ENCODE peak calls at places on chromosomes 6 and 20, in eight cellular contexts. U is breast epithelium, A is GM12865, G is heart right ventricle, F is SK-N-SH, Y is cardiac fibroblast, B is choroid plexus epithelial cell, H is lower leg skin. V is an unnamed sample.

GRCh38 chr6:118931436-118931835 is 3.5 kb downstream of the MCM9 start:
- DNase-seq in F (no peak), U (no peak), Y (no peak), H (no peak), B (no peak), A (no peak), G (no peak), V (peak)

GRCh38 chr6:16578695-16579094 is 182.6 kb downstream of the ATXN1 start:
- DNase-seq in B (no peak), Y (no peak), F (no peak), H (no peak), G (no peak), U (no peak), A (no peak), V (no peak)

GRCh38 chr6:135819665-135820064 is 31.8 kb upstream of the PDE7B start:
- DNase-seq in Y (peak), H (no peak), U (no peak), B (peak), G (no peak), F (no peak), A (no peak), V (no peak)

GRCh38 chr6:75273009-75273408 is 11.6 kb downstream of the TMEM30A start:
- DNase-seq in U (no peak), B (no peak), Y (no peak), A (no peak), H (no peak), F (no peak), G (no peak), V (no peak)

GRCh38 chr20:6660441-6660840 is 107.0 kb upstream of the BMP2 start:
- DNase-seq in G (no peak), U (no peak), B (no peak), Y (no peak), A (no peak), F (no peak), H (peak), V (peak)

GRCh38 chr20:12047838-12048432 is 130.2 kb downstream of the BTBD3 start:
- DNase-seq in U (no peak), A (no peak), Y (peak), F (no peak), H (no peak), B (peak), G (no peak), V (peak)

GRCh38 chr20:19683168-19683567 is 74.9 kb upstream of the RIN2 start:
- DNase-seq in B (no peak), Y (no peak), H (no peak), G (no peak), A (no peak), F (no peak), U (no peak), V (no peak)

GRCh38 chr6:135281227-135281626 is 100.1 kb downstream of the MYB start:
- DNase-seq in U (no peak), G (no peak), H (peak), A (no peak), B (no peak), Y (no peak), F (no peak), V (no peak)

GRCh38 chr6:167893416-167893815 is 66.7 kb downstream of the AFDN start:
- DNase-seq in B (peak), Y (peak), F (no peak), U (no peak), H (no peak), G (no peak), A (no peak), V (peak)

GRCh38 chr6:81814365-81815109 is 62.1 kb upstream of the TENT5A start:
- DNase-seq in G (no peak), F (no peak), Y (peak), H (no peak), U (no peak), B (peak), A (no peak), V (peak)

GRCh38 chr20:55882922-55883321 is 122.4 kb downstream of the CBLN4 start:
- DNase-seq in A (no peak), B (no peak), U (no peak), H (no peak), Y (no peak), F (peak), G (no peak), V (no peak)

GRCh38 chr6:26286168-26286854 is 78.7 kb upstream of the BTN3A2 start:
- DNase-seq in B (peak), U (peak), G (peak), A (peak), H (peak), F (peak), Y (peak), V (peak)
- TF ChIP-seq CTCF in B (no peak), U (no peak), G (no peak), A (no peak), H (no peak), F (no peak), Y (no peak), V (no peak)

GRCh38 chr6:111072801-111073360 is 14.4 kb upstream of the SLC16A10 start:
- DNase-seq in A (no peak), F (no peak), G (no peak), B (no peak), Y (no peak), U (no peak), H (no peak), V (no peak)
- H3K4me3 ChIP-seq in A (no peak), F (no peak), G (no peak), B (no peak), Y (no peak), U (no peak), H (no peak), V (no peak)

GRCh38 chr6:132126150-132126549 is 175.0 kb upstream of the CCN2 start:
- DNase-seq in H (no peak), G (no peak), F (no peak), Y (no peak), A (no peak), B (no peak), U (no peak), V (no peak)
- TF ChIP-seq CTCF in H (no peak), G (no peak), F (no peak), Y (no peak), A (no peak), B (peak), U (no peak), V (no peak)

DNA sequence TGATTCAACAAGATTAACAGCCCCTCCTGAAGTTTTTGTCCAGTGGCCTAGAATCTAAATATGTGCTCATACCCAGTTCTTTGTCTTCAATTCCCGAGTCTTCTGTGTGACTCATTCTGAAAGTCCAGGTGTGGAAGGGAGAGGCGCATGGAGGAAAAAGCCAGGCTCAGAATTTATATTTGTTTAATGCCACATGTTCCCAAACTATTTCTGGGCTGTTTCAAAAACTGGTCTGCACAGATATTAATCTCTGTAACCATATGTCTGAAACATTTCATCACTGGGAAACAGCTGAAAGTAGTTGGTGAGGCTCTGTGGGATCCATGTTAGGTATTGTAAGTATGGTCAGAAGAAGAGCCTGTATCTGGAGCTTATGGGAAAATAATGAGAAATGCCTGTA is 266.0 kb downstream of the PAX1 start:
- DNase-seq in H (no peak), A (no peak), B (no peak), U (no peak), G (no peak), F (no peak), Y (no peak), V (peak)
- H3K4me3 ChIP-seq in H (no peak), A (no peak), B (no peak), U (no peak), G (no peak), F (no peak), Y (no peak), V (no peak)

DNA sequence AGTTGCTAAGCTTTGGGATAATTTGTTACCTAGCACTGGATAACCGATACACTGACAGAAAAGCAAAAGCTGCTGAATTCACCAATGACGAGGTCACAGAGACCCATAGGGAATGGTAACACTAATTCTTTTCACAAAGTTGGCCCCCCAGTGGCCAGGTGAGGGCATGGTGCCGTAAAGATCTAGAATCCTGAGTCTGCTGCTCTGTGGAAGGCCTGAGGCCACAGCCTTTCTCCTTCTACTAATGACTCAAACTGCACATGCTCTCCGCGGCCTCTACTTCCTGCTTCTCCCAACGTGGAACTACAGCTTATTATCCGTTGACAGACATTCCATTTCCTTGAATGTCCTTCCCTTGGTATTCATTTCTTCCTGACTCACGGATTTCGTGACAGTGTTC is 127.1 kb downstream of the OPRM1 start:
- DNase-seq in F (no peak), Y (no peak), A (no peak), B (no peak), G (no peak), H (no peak), U (no peak), V (peak)
- TF ChIP-seq CTCF in F (no peak), Y (no peak), A (peak), B (no peak), G (no peak), H (no peak), U (no peak), V (no peak)

GRCh38 chr6:26321005-26321404 is 44.0 kb upstream of the BTN3A2 start:
- DNase-seq in F (no peak), G (no peak), A (no peak), Y (no peak), B (no peak), H (no peak), U (no peak), V (no peak)
- H3K4me3 ChIP-seq in F (no peak), G (no peak), A (peak), Y (no peak), B (no peak), H (no peak), U (no peak), V (no peak)

DNA sequence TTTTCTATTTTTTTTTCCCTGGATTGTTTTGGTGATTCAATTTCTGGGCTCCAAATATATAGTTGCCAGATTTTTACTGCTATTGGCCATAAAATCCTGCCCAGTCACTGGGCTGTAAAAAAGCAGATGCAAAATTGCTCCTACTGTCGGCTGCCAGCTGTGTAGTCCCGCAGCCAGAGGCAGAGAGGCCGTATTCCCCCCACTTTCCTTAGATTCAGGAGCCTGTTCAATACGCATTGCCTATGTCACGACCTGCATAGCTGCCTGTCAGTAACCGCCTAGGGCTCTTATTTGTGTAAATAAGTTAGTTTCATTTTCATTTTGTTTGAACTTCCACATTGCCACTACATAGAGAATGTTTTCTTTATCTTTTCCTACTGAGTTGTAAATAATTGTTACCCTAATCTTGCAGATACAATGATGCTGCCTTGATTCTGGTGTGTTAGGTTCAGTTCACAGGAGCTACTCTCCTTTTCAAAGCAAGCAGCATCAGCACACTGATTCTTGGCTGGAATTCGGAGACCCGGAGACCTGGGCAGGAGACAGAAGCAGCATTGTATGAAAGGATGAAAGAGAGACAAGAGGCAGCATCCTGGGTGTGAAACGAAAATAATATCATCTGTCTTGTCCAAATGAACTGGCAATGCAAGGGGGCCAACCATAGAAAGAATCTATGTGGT is 46.0 kb upstream of the UST start:
- DNase-seq in U (no peak), B (peak), Y (peak), H (no peak), F (no peak), A (peak), G (no peak), V (peak)
- TF ChIP-seq CTCF in U (no peak), B (peak), Y (no peak), H (no peak), F (no peak), A (no peak), G (no peak), V (no peak)

GRCh38 chr6:88575536-88575935 is 387.9 kb downstream of the RNGTT start:
- DNase-seq in H (no peak), A (no peak), F (no peak), G (no peak), Y (no peak), U (no peak), B (no peak), V (no peak)
- H3K4me3 ChIP-seq in H (no peak), A (no peak), F (no peak), G (no peak), Y (no peak), U (no peak), B (no peak), V (no peak)

GRCh38 chr6:123398072-123398471 is 238.7 kb downstream of the TRDN start:
- DNase-seq in B (no peak), H (no peak), G (no peak), A (no peak), U (no peak), Y (no peak), F (no peak), V (no peak)

GRCh38 chr6:123393333-123393732 is 243.4 kb downstream of the TRDN start:
- DNase-seq in Y (peak), F (no peak), H (no peak), A (peak), B (peak), G (no peak), U (no peak), V (peak)
- TF ChIP-seq CTCF in Y (no peak), F (peak), H (no peak), A (peak), B (peak), G (no peak), U (no peak), V (no peak)

GRCh38 chr6:55175078-55175777 is 913 bp downstream of the HCRTR2 start:
- DNase-seq in F (no peak), A (no peak), U (no peak), B (no peak), G (no peak), Y (no peak), H (no peak), V (no peak)
- H3K4me3 ChIP-seq in F (no peak), A (no peak), U (peak), B (no peak), G (no peak), Y (no peak), H (no peak), V (no peak)